ENCODE peak calls at places on chromosome 1, in eight cellular contexts. N is activated T-cell treated with anti-CD3 and anti-CD28 coated beads for 24 hours; B is stimulated activated CD8-positive, alpha-beta memory T cell treated with anti-CD3 and anti-CD28 coated beads, Interleukin-7, amount 100 ng/mL, for 48 hours; Q is stimulated activated CD4-positive, alpha-beta T cell treated with anti-CD3 and anti-CD28 coated beads, Interleukin-4, amount 100 ng/mL, for 4 hours; S is ecto neural progenitor cell; U is fibroblast of lung; O is hypothalamus; I is cardiac muscle cell. Y is an unnamed sample.

GRCh38 chr1:191592907-191593306 is 565.4 kb upstream of the RGS18 start:
- DNase-seq in U (no peak), Q (no peak), N (no peak), S (no peak), I (no peak), O (no peak), B (no peak), Y (no peak)

GRCh38 chr1:117067528-117068370 is 7.6 kb downstream of the TTF2 start:
- DNase-seq in U (peak), S (peak), I (peak), Q (peak), B (no peak), O (peak), N (peak), Y (peak)

GRCh38 chr1:7427066-7427465 is 344.0 kb upstream of the VAMP3 start:
- DNase-seq in O (no peak), N (no peak), U (no peak), I (no peak), Q (no peak), B (no peak), S (no peak), Y (no peak)

GRCh38 chr1:22257286-22258275 is 114.7 kb upstream of the WNT4 start:
- DNase-seq in N (no peak), I (no peak), B (no peak), U (peak), Q (no peak), O (no peak), S (no peak), Y (no peak)

GRCh38 chr1:45018599-45019230 is 6.7 kb downstream of the UROD start:
- DNase-seq in U (peak), I (peak), O (peak), B (no peak), Q (peak), S (peak), N (peak), Y (peak)

GRCh38 chr1:240245629-240246020 is 153.9 kb downstream of the FMN2 start:
- DNase-seq in S (no peak), B (no peak), O (no peak), Q (no peak), I (no peak), U (no peak), N (no peak), Y (no peak)

GRCh38 chr1:84271452-84272273 is 29.8 kb upstream of the SAMD13 start:
- DNase-seq in N (no peak), O (no peak), S (no peak), I (peak), Q (no peak), B (no peak), U (peak), Y (peak)

GRCh38 chr1:61659061-61659460 is 65.9 kb downstream of the TM2D1 start:
- DNase-seq in B (no peak), N (no peak), I (no peak), Q (no peak), S (no peak), U (no peak), O (no peak), Y (no peak)

GRCh38 chr1:199226163-199226562 is 587.3 kb downstream of the PTPRC start:
- DNase-seq in S (no peak), U (peak), O (no peak), Q (peak), N (peak), I (no peak), B (no peak), Y (peak)

GRCh38 chr1:203187306-203188264 is 1.1 kb upstream of the CHI3L1 start:
- DNase-seq in N (no peak), I (no peak), B (no peak), S (no peak), Q (no peak), U (no peak), O (no peak), Y (no peak)

GRCh38 chr1:196438324-196438723 is 169.9 kb downstream of the KCNT2 start:
- DNase-seq in U (peak), Q (no peak), B (no peak), N (no peak), I (no peak), O (no peak), S (no peak), Y (no peak)

GRCh38 chr1:172450524-172450885 is 6.6 kb upstream of the PIGC start:
- DNase-seq in B (no peak), I (no peak), O (no peak), Q (no peak), N (no peak), U (no peak), S (no peak), Y (no peak)

GRCh38 chr1:217482356-217483102 is 148.4 kb downstream of the GPATCH2 start:
- DNase-seq in B (peak), U (peak), O (no peak), S (no peak), N (peak), I (no peak), Q (no peak), Y (peak)

GRCh38 chr1:23590058-23590783 is 30.9 kb upstream of the ID3 start:
- DNase-seq in N (no peak), Q (no peak), U (no peak), I (no peak), O (no peak), B (peak), S (no peak), Y (no peak)